ENCODE peak calls at places on chromosomes 5 and 9, in five cellular contexts. Q, N, W, F and L are unnamed samples.

GRCh38 chr5:120817044-120817985 is 353.2 kb downstream of the PRR16 start:
- DNase-seq in Q (no peak), W (no peak), F (no peak), N (no peak), L (peak; percentile 56)

GRCh38 chr9:80028501-80028900 is 456.7 kb downstream of the TLE4 start:
- DNase-seq in Q (no peak), W (no peak), N (no peak), F (no peak), L (peak; percentile 12)

GRCh38 chr9:121173501-121173900 is 28.2 kb downstream of the RAB14 start:
- DNase-seq in N (no peak), Q (no peak), W (no peak), F (no peak), L (no peak)

GRCh38 chr5:141521244-141521781 is 32.4 kb downstream of the PCDHGC5 start:
- DNase-seq in N (no peak), W (no peak), Q (no peak), F (no peak), L (no peak)

GRCh38 chr9:124452326-124452725 is 2.1 kb downstream of the ADGRD2 start:
- DNase-seq in F (no peak), Q (no peak), W (no peak), N (no peak), L (no peak)

GRCh38 chr9:2465921-2466460 is 155.6 kb upstream of the VLDLR start:
- DNase-seq in F (no peak), N (peak; percentile 50), W (no peak), Q (no peak), L (no peak)

GRCh38 chr9:72894342-72894741 is 58.5 kb downstream of the ALDH1A1 start:
- DNase-seq in Q (no peak), W (no peak), N (no peak), F (no peak), L (no peak)

GRCh38 chr9:121498150-121498486 is 1.5 kb downstream of the GGTA1 start:
- DNase-seq in W (peak; percentile 43), N (peak; percentile 67), F (no peak), Q (no peak), L (peak; percentile 89)

GRCh38 chr9:131743501-131743900 is 3.6 kb upstream of the RAPGEF1 start:
- DNase-seq in F (no peak), Q (no peak), W (no peak), N (no peak), L (no peak)

GRCh38 chr5:6188344-6188743 is 190.0 kb downstream of the MED10 start:
- DNase-seq in N (no peak), Q (no peak), W (no peak), F (no peak), L (no peak)

GRCh38 chr5:153562189-153562588 is 71.7 kb downstream of the GRIA1 start:
- DNase-seq in Q (no peak), F (no peak), N (no peak), W (no peak), L (no peak)

GRCh38 chr9:7560669-7561305 is 238.8 kb downstream of the DMAC1 start:
- DNase-seq in Q (no peak), F (no peak), N (no peak), W (no peak), L (no peak)

GRCh38 chr5:82986404-82986803 is 90.8 kb downstream of the TMEM167A start:
- DNase-seq in N (no peak), Q (no peak), F (no peak), W (no peak), L (no peak)

GRCh38 chr5:155189476-155189875 is 175.9 kb downstream of the KIF4B start:
- DNase-seq in N (no peak), W (no peak), F (no peak), Q (no peak), L (no peak)

GRCh38 chr9:114177423-114178064 is 22.2 kb downstream of the COL27A1 start:
- DNase-seq in Q (no peak), F (no peak), N (no peak), W (no peak), L (no peak)

GRCh38 chr9:78539904-78540303 is 243.0 kb downstream of the PSAT1 start:
- DNase-seq in Q (no peak), F (peak; percentile 85), N (peak; percentile 69), W (no peak), L (no peak)

GRCh38 chr5:145925353-145925752 is 11.0 kb upstream of the SH3RF2 start:
- DNase-seq in F (no peak), Q (no peak), W (no peak), N (no peak), L (no peak)

GRCh38 chr5:74243634-74244033 is 396.9 kb downstream of the ENC1 start:
- DNase-seq in N (no peak), Q (no peak), W (no peak), F (no peak), L (no peak)

GRCh38 chr9:113222482-113222841 is 1.1 kb downstream of the SLC31A1 start:
- DNase-seq in W (no peak), F (no peak), Q (no peak), N (peak; percentile 68), L (no peak)

GRCh38 chr9:18980124-18980660 is 52.8 kb downstream of the SAXO1 start:
- DNase-seq in N (no peak), F (no peak), Q (no peak), W (no peak), L (no peak)

GRCh38 chr9:80866576-80867227 is 822.6 kb downstream of the TLE1 start:
- DNase-seq in W (no peak), Q (no peak), N (no peak), F (no peak), L (no peak)

GRCh38 chr5:92421937-92422336 is 1038.8 kb upstream of the ARRDC3 start:
- DNase-seq in W (no peak), Q (no peak), F (no peak), N (no peak), L (no peak)

GRCh38 chr5:94715843-94716242 is 97.4 kb downstream of the SLF1 start:
- DNase-seq in W (no peak), N (no peak), Q (no peak), F (no peak), L (no peak)

GRCh38 chr9:97876061-97876460 is 23.0 kb downstream of the FOXE1 start:
- DNase-seq in W (no peak), F (no peak), N (peak; percentile 3), Q (peak; percentile 8), L (no peak)

GRCh38 chr5:177592010-177592834 is at the start of gene TMED9:
- DNase-seq in W (peak; percentile 78), F (peak; percentile 91), N (peak; percentile 92), Q (peak; percentile 95), L (peak; percentile 71)

GRCh38 chr9:114894206-114894605 is 36.2 kb downstream of the TNFSF8 start:
- DNase-seq in Q (no peak), W (no peak), F (no peak), N (no peak), L (no peak)

GRCh38 chr9:137300607-137301085 is 1.4 kb downstream of the NRARP start:
- DNase-seq in Q (no peak), W (no peak), N (no peak), F (no peak), L (peak; percentile 46)